ENCODE peak calls at places on chromosomes 13 and 19, in eight cellular contexts. One of them, this sample, is unnamed.

GRCh38 chr19:11745871-11746270 is 7.1 kb upstream of the ZNF823 start:
- DNase-seq in activated CD4-positive, alpha-beta T cell treated with anti-CD3 and anti-CD28 coated beads, Interleukin-2, amount 50 U/mL, for 1 hour: no peak
- DNase-seq in T47D: no peak
- DNase-seq in ELR: no peak
- DNase-seq in HepG2: no peak
- DNase-seq in OCI-LY7: no peak
- DNase-seq in GDM1: no peak
- DNase-seq in body of pancreas: no peak
- DNase-seq in this sample: no peak

GRCh38 chr13:30094015-30094533 is 213.3 kb downstream of the KATNAL1 start:
- DNase-seq in OCI-LY7: no peak
- DNase-seq in ELR: no peak
- DNase-seq in GDM1: no peak
- DNase-seq in activated CD4-positive, alpha-beta T cell treated with anti-CD3 and anti-CD28 coated beads, Interleukin-2, amount 50 U/mL, for 1 hour: no peak
- DNase-seq in HepG2: no peak
- DNase-seq in body of pancreas: no peak
- DNase-seq in T47D: no peak
- DNase-seq in this sample: no peak

GRCh38 chr19:33812388-33813330 is 16.0 kb downstream of the KCTD15 start:
- DNase-seq in HepG2: no peak
- DNase-seq in OCI-LY7: no peak
- DNase-seq in activated CD4-positive, alpha-beta T cell treated with anti-CD3 and anti-CD28 coated beads, Interleukin-2, amount 50 U/mL, for 1 hour: no peak
- DNase-seq in GDM1: no peak
- DNase-seq in body of pancreas: no peak
- DNase-seq in ELR: no peak
- DNase-seq in T47D: no peak
- DNase-seq in this sample: no peak

GRCh38 chr19:44776402-44777096 is 1.1 kb upstream of the CBLC start:
- DNase-seq in activated CD4-positive, alpha-beta T cell treated with anti-CD3 and anti-CD28 coated beads, Interleukin-2, amount 50 U/mL, for 1 hour: no peak
- DNase-seq in OCI-LY7: no peak
- DNase-seq in GDM1: no peak
- DNase-seq in T47D: peak; percentile 93
- DNase-seq in ELR: no peak
- DNase-seq in body of pancreas: no peak
- DNase-seq in HepG2: no peak
- DNase-seq in this sample: no peak

GRCh38 chr13:112870737-112871287 is 98.2 kb upstream of the MCF2L start:
- DNase-seq in activated CD4-positive, alpha-beta T cell treated with anti-CD3 and anti-CD28 coated beads, Interleukin-2, amount 50 U/mL, for 1 hour: no peak
- DNase-seq in body of pancreas: no peak
- DNase-seq in GDM1: no peak
- DNase-seq in T47D: no peak
- DNase-seq in OCI-LY7: no peak
- DNase-seq in HepG2: no peak
- DNase-seq in ELR: no peak
- DNase-seq in this sample: no peak

GRCh38 chr13:25490236-25490635 is 118.5 kb downstream of the ATP8A2 start:
- DNase-seq in ELR: no peak
- DNase-seq in HepG2: no peak
- DNase-seq in activated CD4-positive, alpha-beta T cell treated with anti-CD3 and anti-CD28 coated beads, Interleukin-2, amount 50 U/mL, for 1 hour: no peak
- DNase-seq in GDM1: no peak
- DNase-seq in OCI-LY7: no peak
- DNase-seq in body of pancreas: no peak
- DNase-seq in T47D: no peak
- DNase-seq in this sample: no peak

GRCh38 chr13:23488442-23488841 is 54.9 kb upstream of the SACS start:
- DNase-seq in ELR: peak; percentile 61
- DNase-seq in HepG2: peak; percentile 46
- DNase-seq in OCI-LY7: no peak
- DNase-seq in activated CD4-positive, alpha-beta T cell treated with anti-CD3 and anti-CD28 coated beads, Interleukin-2, amount 50 U/mL, for 1 hour: no peak
- DNase-seq in T47D: peak; percentile 60
- DNase-seq in body of pancreas: no peak
- DNase-seq in GDM1: no peak
- DNase-seq in this sample: no peak

GRCh38 chr19:14305706-14306105 is 75.5 kb upstream of the ADGRE5 start:
- DNase-seq in GDM1: no peak
- DNase-seq in HepG2: no peak
- DNase-seq in OCI-LY7: no peak
- DNase-seq in T47D: no peak
- DNase-seq in ELR: no peak
- DNase-seq in activated CD4-positive, alpha-beta T cell treated with anti-CD3 and anti-CD28 coated beads, Interleukin-2, amount 50 U/mL, for 1 hour: no peak
- DNase-seq in body of pancreas: no peak
- DNase-seq in this sample: no peak

GRCh38 chr19:56141416-56141992 is 417 bp downstream of the ZNF444 start:
- DNase-seq in GDM1: no peak
- DNase-seq in HepG2: no peak
- DNase-seq in body of pancreas: peak; percentile 49
- DNase-seq in T47D: peak; percentile 41
- DNase-seq in ELR: peak; percentile 18
- DNase-seq in activated CD4-positive, alpha-beta T cell treated with anti-CD3 and anti-CD28 coated beads, Interleukin-2, amount 50 U/mL, for 1 hour: peak; percentile 28
- DNase-seq in OCI-LY7: peak; percentile 25
- DNase-seq in this sample: peak; percentile 84

GRCh38 chr19:39307822-39308530 is 11.8 kb downstream of the IFNL1 start:
- DNase-seq in body of pancreas: no peak
- DNase-seq in OCI-LY7: no peak
- DNase-seq in activated CD4-positive, alpha-beta T cell treated with anti-CD3 and anti-CD28 coated beads, Interleukin-2, amount 50 U/mL, for 1 hour: no peak
- DNase-seq in T47D: no peak
- DNase-seq in HepG2: no peak
- DNase-seq in GDM1: no peak
- DNase-seq in ELR: no peak
- DNase-seq in this sample: no peak

GRCh38 chr19:49064029-49064629 is 489 bp downstream of the NTF4 start:
- DNase-seq in HepG2: no peak
- DNase-seq in GDM1: no peak
- DNase-seq in body of pancreas: no peak
- DNase-seq in OCI-LY7: no peak
- DNase-seq in T47D: peak; percentile 67
- DNase-seq in ELR: no peak
- DNase-seq in activated CD4-positive, alpha-beta T cell treated with anti-CD3 and anti-CD28 coated beads, Interleukin-2, amount 50 U/mL, for 1 hour: no peak
- DNase-seq in this sample: no peak

GRCh38 chr19:5002143-5002542 is 33.2 kb downstream of the KDM4B start:
- DNase-seq in OCI-LY7: no peak
- DNase-seq in GDM1: no peak
- DNase-seq in ELR: peak; percentile 85
- DNase-seq in body of pancreas: no peak
- DNase-seq in HepG2: peak; percentile 84
- DNase-seq in T47D: peak; percentile 75
- DNase-seq in activated CD4-positive, alpha-beta T cell treated with anti-CD3 and anti-CD28 coated beads, Interleukin-2, amount 50 U/mL, for 1 hour: no peak
- DNase-seq in this sample: no peak

GRCh38 chr13:95246292-95247082 is 54.8 kb downstream of the ABCC4 start:
- DNase-seq in OCI-LY7: no peak
- DNase-seq in T47D: peak; percentile 80
- DNase-seq in body of pancreas: peak; percentile 19
- DNase-seq in HepG2: no peak
- DNase-seq in ELR: no peak
- DNase-seq in activated CD4-positive, alpha-beta T cell treated with anti-CD3 and anti-CD28 coated beads, Interleukin-2, amount 50 U/mL, for 1 hour: no peak
- DNase-seq in GDM1: peak; percentile 13
- DNase-seq in this sample: no peak

GRCh38 chr13:85166891-85167290 is 632.3 kb downstream of the SLITRK6 start:
- DNase-seq in T47D: no peak
- DNase-seq in OCI-LY7: no peak
- DNase-seq in body of pancreas: no peak
- DNase-seq in activated CD4-positive, alpha-beta T cell treated with anti-CD3 and anti-CD28 coated beads, Interleukin-2, amount 50 U/mL, for 1 hour: no peak
- DNase-seq in ELR: no peak
- DNase-seq in GDM1: no peak
- DNase-seq in HepG2: no peak
- DNase-seq in this sample: no peak

GRCh38 chr19:6739390-6739883 is at the start of gene TRIP10:
- DNase-seq in ELR: peak; percentile 80
- DNase-seq in activated CD4-positive, alpha-beta T cell treated with anti-CD3 and anti-CD28 coated beads, Interleukin-2, amount 50 U/mL, for 1 hour: peak; percentile 79
- DNase-seq in GDM1: peak; percentile 59
- DNase-seq in T47D: peak; percentile 80
- DNase-seq in HepG2: peak; percentile 68
- DNase-seq in body of pancreas: peak; percentile 88
- DNase-seq in OCI-LY7: peak; percentile 96
- DNase-seq in this sample: peak; percentile 72

GRCh38 chr13:100941811-100942361 is 267.3 kb upstream of the TMTC4 start:
- DNase-seq in HepG2: no peak
- DNase-seq in OCI-LY7: no peak
- DNase-seq in T47D: no peak
- DNase-seq in ELR: no peak
- DNase-seq in GDM1: no peak
- DNase-seq in body of pancreas: no peak
- DNase-seq in activated CD4-positive, alpha-beta T cell treated with anti-CD3 and anti-CD28 coated beads, Interleukin-2, amount 50 U/mL, for 1 hour: no peak
- DNase-seq in this sample: no peak

GRCh38 chr19:2631213-2631821 is 71.2 kb downstream of the GNG7 start:
- DNase-seq in HepG2: no peak
- DNase-seq in T47D: peak; percentile 31
- DNase-seq in body of pancreas: no peak
- DNase-seq in OCI-LY7: peak; percentile 81
- DNase-seq in GDM1: no peak
- DNase-seq in ELR: peak; percentile 47
- DNase-seq in activated CD4-positive, alpha-beta T cell treated with anti-CD3 and anti-CD28 coated beads, Interleukin-2, amount 50 U/mL, for 1 hour: no peak
- DNase-seq in this sample: no peak

GRCh38 chr19:19259741-19260140 is 13.4 kb downstream of the TM6SF2 start:
- DNase-seq in GDM1: no peak
- DNase-seq in OCI-LY7: peak; percentile 57
- DNase-seq in ELR: peak; percentile 68
- DNase-seq in HepG2: peak; percentile 38
- DNase-seq in activated CD4-positive, alpha-beta T cell treated with anti-CD3 and anti-CD28 coated beads, Interleukin-2, amount 50 U/mL, for 1 hour: no peak
- DNase-seq in T47D: peak; percentile 65
- DNase-seq in body of pancreas: no peak
- DNase-seq in this sample: peak; percentile 86

GRCh38 chr13:40764587-40765403 is 6.2 kb downstream of the MRPS31 start:
- DNase-seq in body of pancreas: peak; percentile 66
- DNase-seq in HepG2: no peak
- DNase-seq in T47D: no peak
- DNase-seq in OCI-LY7: no peak
- DNase-seq in GDM1: no peak
- DNase-seq in ELR: no peak
- DNase-seq in activated CD4-positive, alpha-beta T cell treated with anti-CD3 and anti-CD28 coated beads, Interleukin-2, amount 50 U/mL, for 1 hour: peak; percentile 22
- DNase-seq in this sample: no peak

GRCh38 chr13:113742000-113742441 is 17.0 kb upstream of the TMEM255B start:
- DNase-seq in OCI-LY7: no peak
- DNase-seq in body of pancreas: peak; percentile 60
- DNase-seq in ELR: peak; percentile 79
- DNase-seq in T47D: peak; percentile 57
- DNase-seq in GDM1: no peak
- DNase-seq in activated CD4-positive, alpha-beta T cell treated with anti-CD3 and anti-CD28 coated beads, Interleukin-2, amount 50 U/mL, for 1 hour: no peak
- DNase-seq in HepG2: peak; percentile 95
- DNase-seq in this sample: peak; percentile 84

GRCh38 chr13:20390526-20391175 is 135.0 kb downstream of the CRYL1 start:
- DNase-seq in HepG2: no peak
- DNase-seq in body of pancreas: no peak
- DNase-seq in ELR: no peak
- DNase-seq in GDM1: no peak
- DNase-seq in T47D: no peak
- DNase-seq in OCI-LY7: no peak
- DNase-seq in activated CD4-positive, alpha-beta T cell treated with anti-CD3 and anti-CD28 coated beads, Interleukin-2, amount 50 U/mL, for 1 hour: no peak
- DNase-seq in this sample: no peak

GRCh38 chr13:98598043-98598442 is 21.1 kb upstream of the STK24 start:
- DNase-seq in activated CD4-positive, alpha-beta T cell treated with anti-CD3 and anti-CD28 coated beads, Interleukin-2, amount 50 U/mL, for 1 hour: no peak
- DNase-seq in T47D: peak; percentile 24
- DNase-seq in GDM1: no peak
- DNase-seq in HepG2: peak; percentile 24
- DNase-seq in OCI-LY7: no peak
- DNase-seq in body of pancreas: no peak
- DNase-seq in ELR: peak; percentile 39
- DNase-seq in this sample: peak; percentile 11

GRCh38 chr13:35818577-35819165 is 312.5 kb downstream of the DCLK1 start:
- DNase-seq in T47D: peak; percentile 45
- DNase-seq in activated CD4-positive, alpha-beta T cell treated with anti-CD3 and anti-CD28 coated beads, Interleukin-2, amount 50 U/mL, for 1 hour: no peak
- DNase-seq in ELR: peak; percentile 66
- DNase-seq in OCI-LY7: peak; percentile 29
- DNase-seq in GDM1: no peak
- DNase-seq in HepG2: peak; percentile 7
- DNase-seq in body of pancreas: no peak
- DNase-seq in this sample: peak; percentile 4

GRCh38 chr19:29881386-29881785 is 60.7 kb upstream of the URI1 start:
- DNase-seq in HepG2: no peak
- DNase-seq in body of pancreas: no peak
- DNase-seq in OCI-LY7: no peak
- DNase-seq in activated CD4-positive, alpha-beta T cell treated with anti-CD3 and anti-CD28 coated beads, Interleukin-2, amount 50 U/mL, for 1 hour: no peak
- DNase-seq in GDM1: no peak
- DNase-seq in T47D: no peak
- DNase-seq in ELR: peak; percentile 60
- DNase-seq in this sample: no peak

GRCh38 chr13:111621164-111621563 is 300.7 kb downstream of the TEX29 start:
- DNase-seq in body of pancreas: no peak
- DNase-seq in OCI-LY7: no peak
- DNase-seq in T47D: no peak
- DNase-seq in ELR: no peak
- DNase-seq in HepG2: no peak
- DNase-seq in GDM1: no peak
- DNase-seq in activated CD4-positive, alpha-beta T cell treated with anti-CD3 and anti-CD28 coated beads, Interleukin-2, amount 50 U/mL, for 1 hour: no peak
- DNase-seq in this sample: no peak

GRCh38 chr13:39417643-39418042 is 185.3 kb downstream of the LHFPL6 start:
- DNase-seq in ELR: peak; percentile 82
- DNase-seq in body of pancreas: no peak
- DNase-seq in activated CD4-positive, alpha-beta T cell treated with anti-CD3 and anti-CD28 coated beads, Interleukin-2, amount 50 U/mL, for 1 hour: no peak
- DNase-seq in OCI-LY7: no peak
- DNase-seq in GDM1: no peak
- DNase-seq in T47D: no peak
- DNase-seq in HepG2: no peak
- DNase-seq in this sample: no peak

GRCh38 chr13:93758575-93758974 is 532.0 kb downstream of the GPC6 start:
- DNase-seq in OCI-LY7: no peak
- DNase-seq in ELR: peak; percentile 60
- DNase-seq in activated CD4-positive, alpha-beta T cell treated with anti-CD3 and anti-CD28 coated beads, Interleukin-2, amount 50 U/mL, for 1 hour: no peak
- DNase-seq in GDM1: no peak
- DNase-seq in T47D: no peak
- DNase-seq in HepG2: peak; percentile 13
- DNase-seq in body of pancreas: no peak
- DNase-seq in this sample: no peak

GRCh38 chr13:20616059-20616797 is 49.3 kb downstream of the IFT88 start:
- DNase-seq in body of pancreas: no peak
- DNase-seq in GDM1: no peak
- DNase-seq in activated CD4-positive, alpha-beta T cell treated with anti-CD3 and anti-CD28 coated beads, Interleukin-2, amount 50 U/mL, for 1 hour: no peak
- DNase-seq in HepG2: no peak
- DNase-seq in T47D: no peak
- DNase-seq in OCI-LY7: no peak
- DNase-seq in ELR: peak; percentile 97
- DNase-seq in this sample: no peak

GRCh38 chr19:6038634-6039405 is 60.9 kb upstream of the RANBP3 start:
- DNase-seq in T47D: no peak
- DNase-seq in HepG2: no peak
- DNase-seq in body of pancreas: no peak
- DNase-seq in GDM1: no peak
- DNase-seq in ELR: no peak
- DNase-seq in activated CD4-positive, alpha-beta T cell treated with anti-CD3 and anti-CD28 coated beads, Interleukin-2, amount 50 U/mL, for 1 hour: no peak
- DNase-seq in OCI-LY7: no peak
- DNase-seq in this sample: no peak

GRCh38 chr13:43878897-43879322 is 630 bp downstream of the CCDC122 start:
- DNase-seq in body of pancreas: peak; percentile 85
- DNase-seq in OCI-LY7: peak; percentile 33
- DNase-seq in HepG2: peak; percentile 31
- DNase-seq in T47D: peak; percentile 36
- DNase-seq in activated CD4-positive, alpha-beta T cell treated with anti-CD3 and anti-CD28 coated beads, Interleukin-2, amount 50 U/mL, for 1 hour: no peak
- DNase-seq in ELR: peak; percentile 90
- DNase-seq in GDM1: peak; percentile 41
- DNase-seq in this sample: peak; percentile 43

GRCh38 chr13:37143901-37144300 is 38.4 kb upstream of the CSNK1A1L start:
- DNase-seq in T47D: no peak
- DNase-seq in OCI-LY7: no peak
- DNase-seq in activated CD4-positive, alpha-beta T cell treated with anti-CD3 and anti-CD28 coated beads, Interleukin-2, amount 50 U/mL, for 1 hour: no peak
- DNase-seq in HepG2: no peak
- DNase-seq in ELR: no peak
- DNase-seq in GDM1: no peak
- DNase-seq in body of pancreas: no peak
- DNase-seq in this sample: no peak

GRCh38 chr13:86020350-86021002 is 221.3 kb upstream of the SLITRK6 start:
- DNase-seq in ELR: peak; percentile 73
- DNase-seq in GDM1: no peak
- DNase-seq in activated CD4-positive, alpha-beta T cell treated with anti-CD3 and anti-CD28 coated beads, Interleukin-2, amount 50 U/mL, for 1 hour: no peak
- DNase-seq in HepG2: no peak
- DNase-seq in OCI-LY7: no peak
- DNase-seq in body of pancreas: peak; percentile 1
- DNase-seq in T47D: peak; percentile 17
- DNase-seq in this sample: no peak

GRCh38 chr13:44667950-44668349 is 91.8 kb upstream of the TSC22D1 start:
- DNase-seq in activated CD4-positive, alpha-beta T cell treated with anti-CD3 and anti-CD28 coated beads, Interleukin-2, amount 50 U/mL, for 1 hour: no peak
- DNase-seq in ELR: peak; percentile 28
- DNase-seq in GDM1: no peak
- DNase-seq in OCI-LY7: no peak
- DNase-seq in body of pancreas: no peak
- DNase-seq in T47D: no peak
- DNase-seq in HepG2: no peak
- DNase-seq in this sample: no peak

GRCh38 chr19:56476671-56477428 is at the start of gene ZNF667:
- DNase-seq in OCI-LY7: no peak
- DNase-seq in body of pancreas: peak; percentile 23
- DNase-seq in GDM1: no peak
- DNase-seq in T47D: no peak
- DNase-seq in ELR: peak; percentile 56
- DNase-seq in HepG2: no peak
- DNase-seq in activated CD4-positive, alpha-beta T cell treated with anti-CD3 and anti-CD28 coated beads, Interleukin-2, amount 50 U/mL, for 1 hour: no peak
- DNase-seq in this sample: no peak